ENCODE peak calls at places on chromosomes 3 and 15, in four cellular contexts. K is endothelial cell, H is SHP77, P is NCI-H1092 treated with DMSO at 0.1 percent for 48 hours. L is an unnamed sample.

GRCh38 chr3:139689122-139689521 is 11.3 kb upstream of the NMNAT3 start:
- DNase-seq in H (no peak), K (no peak), P (peak; percentile 56), L (no peak)

GRCh38 chr3:46078712-46079400 is 51.6 kb upstream of the XCR1 start:
- DNase-seq in K (peak; percentile 88), P (peak; percentile 77), H (peak; percentile 89), L (peak; percentile 94)

GRCh38 chr15:96354731-96355560 is 24.4 kb downstream of the NR2F2 start:
- DNase-seq in K (no peak), H (no peak), P (no peak), L (no peak)

GRCh38 chr3:123385981-123386380 is 62.9 kb downstream of the ADCY5 start:
- DNase-seq in K (no peak), H (no peak), P (no peak), L (no peak)

GRCh38 chr15:60957111-60957510 is 272.0 kb downstream of the RORA start:
- DNase-seq in P (peak; percentile 75), K (no peak), H (peak; percentile 29), L (no peak)

GRCh38 chr3:197680955-197681521 is 55.7 kb downstream of the RUBCN start:
- DNase-seq in H (no peak), P (no peak), K (no peak), L (no peak)

GRCh38 chr3:50825841-50826240 is 151.1 kb downstream of the DOCK3 start:
- DNase-seq in H (no peak), K (no peak), P (no peak), L (no peak)

GRCh38 chr3:64533565-64534317 is 154.1 kb downstream of the ADAMTS9 start:
- DNase-seq in P (peak; percentile 75), K (peak; percentile 83), H (peak; percentile 86), L (peak; percentile 93)

GRCh38 chr3:16388850-16389411 is 123.9 kb downstream of the OXNAD1 start:
- DNase-seq in K (no peak), H (no peak), P (no peak), L (no peak)

GRCh38 chr3:63132456-63133250 is 145.5 kb upstream of the SYNPR start:
- DNase-seq in H (no peak), K (no peak), P (no peak), L (no peak)

GRCh38 chr3:38317186-38317759 is 29.3 kb upstream of the XYLB start:
- DNase-seq in H (no peak), P (no peak), K (no peak), L (no peak)

GRCh38 chr3:126939347-126939735 is 43.6 kb upstream of the PLXNA1 start:
- DNase-seq in P (no peak), K (no peak), H (no peak), L (no peak)

GRCh38 chr3:135240426-135240825 is 445.4 kb downstream of the EPHB1 start:
- DNase-seq in P (no peak), H (peak; percentile 15), K (peak; percentile 48), L (no peak)

GRCh38 chr15:90306560-90306959 is 41.1 kb downstream of the NGRN start:
- DNase-seq in P (no peak), H (no peak), K (no peak), L (no peak)

GRCh38 chr3:52645549-52645948 is 40.2 kb downstream of the PBRM1 start:
- DNase-seq in P (no peak), K (no peak), H (no peak), L (no peak)

GRCh38 chr15:96261575-96262034 is 68.9 kb upstream of the NR2F2 start:
- DNase-seq in K (no peak), H (no peak), P (no peak), L (no peak)

GRCh38 chr15:68256675-68257450 is 20.7 kb upstream of the FEM1B start:
- DNase-seq in P (peak; percentile 55), H (peak; percentile 91), K (peak; percentile 93), L (peak; percentile 96)

GRCh38 chr3:877001-877400 is 215.8 kb upstream of the CNTN6 start:
- DNase-seq in H (no peak), K (no peak), P (no peak), L (no peak)

GRCh38 chr3:157175678-157176077 is 15.7 kb upstream of the CCNL1 start:
- DNase-seq in H (peak; percentile 4), K (peak; percentile 23), P (no peak), L (no peak)

GRCh38 chr3:41630708-41631107 is 331.2 kb downstream of the ULK4 start:
- DNase-seq in K (no peak), P (peak; percentile 27), H (no peak), L (no peak)

L was measured in suprapubic skin.